ENCODE peak calls at places on chromosomes 13 and 19, in eight cellular contexts. V is stimulated activated CD8-positive, alpha-beta memory T cell treated with anti-CD3 and anti-CD28 coated beads, Interleukin-2, amount 100 ng/mL, for 1 hour; T is NB4; Z is CD4-positive, CD25-positive, alpha-beta regulatory T cell; J is activated CD4-positive, CD25-positive, alpha-beta regulatory T cell treated with anti-CD3 and anti-CD28 coated beads, Interleukin-2, amount 50 U/mL, for 16 hours; S is NCI-H187; Y is midbrain; O is brain microvascular endothelial cell. N is an unnamed sample.

GRCh38 chr13:98652721-98653470 is 76.0 kb upstream of the STK24 start:
- DNase-seq in V (no peak), T (no peak), Z (no peak), J (no peak), S (no peak), Y (no peak), O (no peak), N (no peak)

GRCh38 chr19:46204008-46204407 is 25.5 kb upstream of the IGFL1 start:
- DNase-seq in V (no peak), T (no peak), Z (no peak), J (no peak), S (no peak), Y (no peak), O (no peak), N (no peak)

GRCh38 chr19:35140898-35141626 is 2.0 kb upstream of the FXYD7 start:
- DNase-seq in V (peak; percentile 95), T (peak; percentile 79), Z (peak; percentile 90), J (peak; percentile 93), S (no peak), Y (peak; percentile 88), O (peak; percentile 84), N (peak; percentile 95)

GRCh38 chr19:20359933-20360720 is 193.1 kb downstream of the ZNF486 start:
- DNase-seq in V (no peak), T (no peak), Z (no peak), J (no peak), S (no peak), Y (peak; percentile 41), O (no peak), N (no peak)

GRCh38 chr13:48859168-48860105 is 116.3 kb upstream of the FNDC3A start:
- DNase-seq in V (no peak), T (peak; percentile 77), Z (no peak), J (no peak), S (peak; percentile 60), Y (peak; percentile 39), O (no peak), N (no peak)

GRCh38 chr19:43527860-43528622 is 1.0 kb upstream of the ETHE1 start:
- DNase-seq in V (no peak), T (peak; percentile 24), Z (no peak), J (no peak), S (peak; percentile 55), Y (no peak), O (no peak), N (peak; percentile 62)

GRCh38 chr19:47096721-47097120 is 16.9 kb downstream of the ZC3H4 start:
- DNase-seq in V (no peak), T (no peak), Z (no peak), J (no peak), S (no peak), Y (no peak), O (no peak), N (no peak)

GRCh38 chr19:43594710-43595604 is 977 bp downstream of the IRGQ start:
- DNase-seq in V (peak; percentile 47), T (peak; percentile 80), Z (peak; percentile 79), J (peak; percentile 31), S (no peak), Y (no peak), O (peak; percentile 45), N (peak; percentile 82)

GRCh38 chr13:110517505-110518149 is 43.9 kb downstream of the RAB20 start:
- DNase-seq in V (no peak), T (no peak), Z (no peak), J (no peak), S (no peak), Y (no peak), O (no peak), N (no peak)

GRCh38 chr13:96821381-96821780 is 172.9 kb downstream of the OXGR1 start:
- DNase-seq in V (no peak), T (no peak), Z (no peak), J (no peak), S (no peak), Y (no peak), O (peak; percentile 21), N (peak; percentile 80)

GRCh38 chr13:43939149-43939548 is 59.4 kb downstream of the LACC1 start:
- DNase-seq in V (no peak), T (no peak), Z (no peak), J (no peak), S (no peak), Y (no peak), O (no peak), N (no peak)

GRCh38 chr19:38838208-38838985 is 6.8 kb upstream of the ECH1 start:
- DNase-seq in V (no peak), T (no peak), Z (no peak), J (no peak), S (no peak), Y (no peak), O (no peak), N (no peak)

GRCh38 chr13:31045621-31046081 is 113.2 kb downstream of the TEX26 start:
- DNase-seq in V (peak; percentile 69), T (peak; percentile 90), Z (no peak), J (peak; percentile 49), S (no peak), Y (no peak), O (peak; percentile 93), N (peak; percentile 95)

GRCh38 chr13:19586904-19587634 is 25.7 kb upstream of the TPTE2 start:
- DNase-seq in V (peak; percentile 51), T (peak; percentile 94), Z (peak; percentile 74), J (peak; percentile 51), S (no peak), Y (no peak), O (no peak), N (peak; percentile 24)

GRCh38 chr19:41746593-41747227 is 8.6 kb upstream of the CEACAM6 start:
- DNase-seq in V (peak; percentile 8), T (peak; percentile 64), Z (peak; percentile 51), J (no peak), S (peak; percentile 70), Y (peak; percentile 11), O (peak; percentile 35), N (peak; percentile 23)

GRCh38 chr19:48959341-48960239 is 4.9 kb downstream of the BAX start:
- DNase-seq in V (no peak), T (peak; percentile 79), Z (no peak), J (no peak), S (no peak), Y (no peak), O (no peak), N (no peak)

GRCh38 chr19:3008994-3009393 is 20.1 kb downstream of the TLE2 start:
- DNase-seq in V (no peak), T (no peak), Z (no peak), J (no peak), S (no peak), Y (no peak), O (no peak), N (no peak)

GRCh38 chr13:95226932-95227718 is 74.1 kb downstream of the ABCC4 start:
- DNase-seq in V (no peak), T (peak; percentile 47), Z (no peak), J (no peak), S (no peak), Y (peak; percentile 23), O (no peak), N (no peak)

GRCh38 chr13:38635030-38635429 is 51.8 kb upstream of the FREM2 start:
- DNase-seq in V (no peak), T (no peak), Z (no peak), J (no peak), S (no peak), Y (no peak), O (no peak), N (no peak)

N was measured in foreskin fibroblast.